ENCODE peak calls at places on chromosomes 7 and 10, in six cellular contexts. T, U, X, A, N and V are unnamed samples.

GRCh38 chr10:106053031-106053430 is 1111.5 kb downstream of the SORCS1 start:
- DNase-seq in T (no peak), U (no peak), X (no peak), A (no peak), N (no peak), V (no peak)

GRCh38 chr10:101781984-101782810 is 1.0 kb downstream of the NPM3 start:
- DNase-seq in T (no peak), U (no peak), X (no peak), A (peak; percentile 61), N (peak; percentile 45), V (no peak)

GRCh38 chr7:106887376-106887775 is 22.3 kb downstream of the PIK3CG start:
- DNase-seq in T (no peak), U (no peak), X (no peak), A (no peak), N (no peak), V (peak; percentile 6)

GRCh38 chr10:8435186-8436055 is 380.9 kb downstream of the GATA3 start:
- DNase-seq in T (no peak), U (no peak), X (no peak), A (no peak), N (no peak), V (peak; percentile 99)

GRCh38 chr10:69451209-69451783 is at the start of gene TSPAN15:
- DNase-seq in T (no peak), U (peak; percentile 78), X (peak; percentile 90), A (peak; percentile 96), N (peak; percentile 96), V (peak; percentile 87)

GRCh38 chr7:44665531-44666213 is 59.2 kb downstream of the OGDH start:
- DNase-seq in T (peak; percentile 79), U (peak; percentile 88), X (no peak), A (no peak), N (no peak), V (peak; percentile 67)

GRCh38 chr10:112811741-112812551 is 138.1 kb upstream of the TCF7L2 start:
- DNase-seq in T (peak; percentile 86), U (peak; percentile 89), X (peak; percentile 79), A (peak; percentile 81), N (peak; percentile 80), V (peak; percentile 93)

GRCh38 chr10:1155791-1156615 is 99.8 kb downstream of the WDR37 start:
- DNase-seq in T (no peak), U (no peak), X (no peak), A (peak; percentile 54), N (no peak), V (no peak)

GRCh38 chr7:151046603-151047573 is 1.4 kb upstream of the ASIC3 start:
- DNase-seq in T (no peak), U (peak; percentile 83), X (peak; percentile 35), A (no peak), N (no peak), V (peak; percentile 56)

GRCh38 chr10:91974960-91975359 is 51.4 kb downstream of the BTAF1 start:
- DNase-seq in T (peak; percentile 28), U (peak; percentile 40), X (no peak), A (no peak), N (no peak), V (peak; percentile 56)

GRCh38 chr10:122504551-122504950 is 43.2 kb downstream of the HTRA1 start:
- DNase-seq in T (peak; percentile 72), U (peak; percentile 94), X (peak; percentile 83), A (peak; percentile 90), N (peak; percentile 94), V (peak; percentile 89)

GRCh38 chr7:155069992-155070827 is at the start of gene HTR5A:
- DNase-seq in T (peak; percentile 24), U (peak; percentile 80), X (peak; percentile 77), A (peak; percentile 92), N (peak; percentile 93), V (peak; percentile 87)

GRCh38 chr10:119444866-119445265 is 97.7 kb downstream of the RGS10 start:
- DNase-seq in T (no peak), U (no peak), X (no peak), A (peak; percentile 60), N (peak; percentile 53), V (no peak)

GRCh38 chr7:49692516-49692915 is 80.9 kb upstream of the VWC2 start:
- DNase-seq in T (no peak), U (no peak), X (no peak), A (no peak), N (no peak), V (no peak)

GRCh38 chr7:521221-522070 is 1.8 kb upstream of the PDGFA start:
- DNase-seq in T (no peak), U (peak; percentile 58), X (no peak), A (peak; percentile 85), N (peak; percentile 89), V (no peak)

GRCh38 chr10:154348-154747 is 19.1 kb downstream of the ZMYND11 start:
- DNase-seq in T (no peak), U (no peak), X (no peak), A (no peak), N (no peak), V (peak; percentile 14)

GRCh38 chr7:130941322-130942210 is 207.6 kb upstream of the KLF14 start:
- DNase-seq in T (no peak), U (peak; percentile 54), X (no peak), A (peak; percentile 74), N (peak; percentile 78), V (peak; percentile 67)

GRCh38 chr10:127527891-127528290 is 21.2 kb upstream of the NPS start:
- DNase-seq in T (no peak), U (no peak), X (no peak), A (no peak), N (no peak), V (no peak)

GRCh38 chr7:148623586-148624282 is 33.2 kb downstream of the C7orf33 start:
- DNase-seq in T (no peak), U (peak; percentile 58), X (no peak), A (no peak), N (no peak), V (peak; percentile 9)

GRCh38 chr10:33901166-33901565 is 566.7 kb upstream of the NRP1 start:
- DNase-seq in T (peak; percentile 59), U (peak; percentile 79), X (no peak), A (no peak), N (no peak), V (peak; percentile 84)

GRCh38 chr10:110643670-110644597 is at the start of gene RBM20:
- DNase-seq in T (no peak), U (no peak), X (no peak), A (no peak), N (peak; percentile 71), V (peak; percentile 33)

GRCh38 chr7:157784114-157784835 is 447.5 kb downstream of the DNAJB6 start:
- DNase-seq in T (no peak), U (no peak), X (no peak), A (no peak), N (peak; percentile 53), V (no peak)

GRCh38 chr10:92590623-92591549 is 2.0 kb upstream of the KIF11 start:
- DNase-seq in T (no peak), U (peak; percentile 64), X (no peak), A (peak; percentile 65), N (no peak), V (peak; percentile 49)

GRCh38 chr10:124092270-124093075 is 925 bp downstream of the CHST15 start:
- DNase-seq in T (no peak), U (peak; percentile 47), X (peak; percentile 69), A (peak; percentile 87), N (peak; percentile 95), V (peak; percentile 65)

GRCh38 chr7:77330169-77330882 is 85.8 kb downstream of the GSAP start:
- DNase-seq in T (no peak), U (peak; percentile 29), X (peak; percentile 57), A (no peak), N (no peak), V (peak; percentile 51)

GRCh38 chr10:132064771-132065437 is 842 bp upstream of the JAKMIP3 start:
- DNase-seq in T (no peak), U (no peak), X (no peak), A (peak; percentile 52), N (no peak), V (no peak)

GRCh38 chr10:59805043-59805442 is 51.8 kb upstream of the MRLN start:
- DNase-seq in T (no peak), U (peak; percentile 13), X (no peak), A (no peak), N (no peak), V (peak; percentile 45)

GRCh38 chr7:102326156-102326914 is 29.9 kb downstream of the SPDYE6 start:
- DNase-seq in T (no peak), U (no peak), X (no peak), A (no peak), N (no peak), V (no peak)

GRCh38 chr10:61486251-61486650 is 33.1 kb upstream of the TMEM26 start:
- DNase-seq in T (no peak), U (no peak), X (no peak), A (no peak), N (no peak), V (no peak)

GRCh38 chr10:61492596-61492995 is 39.4 kb upstream of the TMEM26 start:
- DNase-seq in T (no peak), U (no peak), X (no peak), A (no peak), N (no peak), V (no peak)

GRCh38 chr10:61481597-61481996 is 28.4 kb upstream of the TMEM26 start:
- DNase-seq in T (no peak), U (no peak), X (no peak), A (no peak), N (no peak), V (no peak)

GRCh38 chr10:61486738-61487396 is 33.7 kb upstream of the TMEM26 start:
- DNase-seq in T (no peak), U (peak; percentile 56), X (no peak), A (no peak), N (no peak), V (peak; percentile 7)

DNA sequence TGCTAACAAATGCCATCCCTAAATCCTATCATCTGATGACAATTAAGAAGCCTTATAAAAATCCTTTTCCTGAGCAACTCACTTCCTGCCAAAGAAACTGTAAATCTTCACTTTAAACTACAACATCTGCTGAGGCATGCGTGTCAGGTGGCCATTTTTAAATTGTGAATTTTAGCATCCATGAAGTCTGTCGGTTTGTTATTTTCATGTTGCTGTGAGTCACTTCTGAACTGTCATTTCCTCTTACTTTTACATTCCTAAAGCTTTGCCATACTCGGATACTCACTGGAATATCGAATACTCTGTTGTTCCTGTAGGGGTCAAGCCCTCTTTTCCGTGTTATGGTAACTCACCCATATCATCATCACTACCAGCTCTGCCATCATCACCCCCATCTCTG is 34.3 kb upstream of the TMEM26 start:
- DNase-seq in T (no peak), U (no peak), X (no peak), A (no peak), N (no peak), V (peak; percentile 11)
- TF ChIP-seq CTCF in T (no peak), U (no peak), X (no peak), A (no peak), N (no peak), V (no peak)

GRCh38 chr7:88169717-88170320 is 50.0 kb downstream of the SRI start:
- DNase-seq in T (no peak), U (peak; percentile 31), X (no peak), A (no peak), N (no peak), V (peak; percentile 30)

GRCh38 chr7:88167223-88167622 is 52.6 kb downstream of the SRI start:
- DNase-seq in T (no peak), U (no peak), X (no peak), A (no peak), N (no peak), V (no peak)
- H3K4me3 ChIP-seq in T (no peak overlapping the region), U (no peak overlapping the region), X (no peak overlapping the region), A (no peak overlapping the region), N (no peak overlapping the region), V (no peak overlapping the region)

GRCh38 chr10:15245530-15245929 is 77.0 kb upstream of the NMT2 start:
- DNase-seq in T (no peak), U (peak; percentile 26), X (no peak), A (no peak), N (no peak), V (no peak)
- TF ChIP-seq CTCF in T (peak; percentile 30), U (peak; percentile 30), X (no peak), A (peak; percentile 23), N (no peak), V (no peak)

GRCh38 chr7:87216701-87217508 is 2.6 kb downstream of the TMEM243 start:
- DNase-seq in T (no peak), U (no peak), X (no peak), A (no peak), N (no peak), V (no peak)
- H3K4me3 ChIP-seq in T (no peak overlapping the region), U (no peak overlapping the region), X (no peak overlapping the region), A (peak overlapping the region; percentile 86), N (peak overlapping the region; percentile 6), V (no peak overlapping the region)